ENCODE peak calls at places on chromosomes 12 and 14, in five cellular contexts. Y, E, L, O and H are unnamed samples.

GRCh38 chr12:22729431-22729830 is 104.5 kb downstream of the ETNK1 start:
- DNase-seq in Y (no peak), E (no peak), L (no peak), O (no peak), H (no peak)

GRCh38 chr12:82132390-82132789 is 225.8 kb downstream of the CCDC59 start:
- DNase-seq in Y (no peak), E (no peak), L (no peak), O (no peak), H (no peak)

GRCh38 chr14:95770777-95771176 is 56.9 kb upstream of the TCL1A start:
- DNase-seq in Y (no peak), E (no peak), L (no peak), O (no peak), H (no peak)

GRCh38 chr14:43665570-43666267 is 841.4 kb downstream of the FSCB start:
- DNase-seq in Y (no peak), E (no peak), L (no peak), O (no peak), H (no peak)

GRCh38 chr14:104438166-104438887 is 141.2 kb upstream of the C14orf180 start:
- DNase-seq in Y (no peak), E (no peak), L (no peak), O (peak; percentile 69), H (no peak)

GRCh38 chr12:20482680-20483079 is 114.3 kb downstream of the PDE3A start:
- DNase-seq in Y (no peak), E (peak; percentile 2), L (no peak), O (no peak), H (no peak)

GRCh38 chr12:34399631-34400422 is 377.5 kb downstream of the ALG10 start:
- DNase-seq in Y (no peak), E (no peak), L (peak; percentile 8), O (peak; percentile 53), H (peak; percentile 11)

GRCh38 chr12:131383741-131384543 is 326.9 kb upstream of the SFSWAP start:
- DNase-seq in Y (no peak), E (no peak), L (no peak), O (peak; percentile 73), H (no peak)

GRCh38 chr12:25328082-25328712 is 77.5 kb upstream of the KRAS start:
- DNase-seq in Y (no peak), E (peak; percentile 3), L (no peak), O (no peak), H (no peak)

GRCh38 chr12:14619731-14620501 is 52.2 kb upstream of the PLBD1 start:
- DNase-seq in Y (no peak), E (no peak), L (no peak), O (no peak), H (no peak)

GRCh38 chr14:33452982-33453381 is 497.9 kb downstream of the EGLN3 start:
- DNase-seq in Y (no peak), E (no peak), L (no peak), O (no peak), H (no peak)
- H3K4me3 ChIP-seq in Y (no peak overlapping the region), E (no peak overlapping the region), L (no peak overlapping the region), O (no peak overlapping the region), H (no peak overlapping the region)

GRCh38 chr12:32104572-32105355 is 1.9 kb upstream of the BICD1 start:
- DNase-seq in Y (no peak), E (no peak), L (no peak), O (no peak), H (no peak)

GRCh38 chr12:32108829-32109228 is 2.2 kb downstream of the BICD1 start:
- DNase-seq in Y (no peak), E (no peak), L (no peak), O (no peak), H (no peak)

GRCh38 chr12:32106153-32106516 is 512 bp upstream of the BICD1 start:
- DNase-seq in Y (no peak), E (no peak), L (no peak), O (no peak), H (no peak)

GRCh38 chr12:32107376-32108267 is 975 bp downstream of the BICD1 start:
- DNase-seq in Y (no peak), E (peak; percentile 11), L (no peak), O (no peak), H (no peak)

GRCh38 chr12:32106517-32107366 is at the start of gene BICD1:
- DNase-seq in Y (peak; percentile 84), E (peak; percentile 68), L (peak; percentile 94), O (peak; percentile 89), H (peak; percentile 88)
- TF ChIP-seq POLR2A in Y (peak; percentile 78), E (peak; percentile 67), L (peak; percentile 91), O (peak; percentile 36), H (peak; percentile 68)

GRCh38 chr12:1580526-1580925 is 13.9 kb downstream of the FBXL14 start:
- DNase-seq in Y (no peak), E (no peak), L (no peak), O (no peak), H (no peak)

GRCh38 chr12:1581973-1582708 is 12.2 kb downstream of the FBXL14 start:
- DNase-seq in Y (no peak), E (no peak), L (no peak), O (no peak), H (no peak)

GRCh38 chr12:1584326-1584725 is 10.1 kb downstream of the FBXL14 start:
- DNase-seq in Y (no peak), E (no peak), L (no peak), O (no peak), H (no peak)

GRCh38 chr12:1582709-1583050 is 11.7 kb downstream of the FBXL14 start:
- DNase-seq in Y (no peak), E (no peak), L (no peak), O (no peak), H (no peak)

DNA sequence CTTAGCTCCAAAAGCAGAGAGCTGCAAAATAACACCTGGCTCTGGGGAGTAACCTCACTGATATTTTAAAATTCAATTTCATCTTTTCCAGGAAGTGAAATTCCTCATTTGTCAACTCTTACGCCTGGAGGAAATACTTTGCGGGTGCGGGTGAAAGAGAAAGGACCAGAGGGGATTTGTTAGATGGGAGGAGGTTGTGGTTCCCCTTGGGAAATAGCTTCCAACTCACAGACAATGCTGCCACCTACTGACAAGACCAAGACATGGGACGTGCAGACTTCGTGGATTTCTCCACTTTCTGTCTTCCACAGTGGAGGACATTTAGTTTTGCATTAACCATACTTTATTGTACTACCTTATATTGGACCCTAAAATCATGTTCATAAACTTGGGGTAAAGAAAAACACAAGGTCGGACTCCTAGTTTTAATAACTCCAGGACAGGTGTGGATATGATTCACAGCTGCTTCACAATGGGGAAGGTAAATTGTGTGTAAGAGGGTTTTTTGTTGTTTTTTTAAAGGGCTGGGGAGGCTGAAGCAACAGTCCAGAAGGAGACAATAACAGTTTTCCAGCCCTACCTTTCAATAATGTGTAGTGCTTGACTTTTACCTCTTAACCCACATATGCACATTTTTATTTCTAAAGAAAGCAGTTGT is 10.8 kb downstream of the FBXL14 start:
- DNase-seq in Y (peak; percentile 76), E (peak; percentile 72), L (peak; percentile 59), O (no peak), H (peak; percentile 66)
- H3K4me3 ChIP-seq in Y (no peak overlapping the region), E (no peak overlapping the region), L (no peak overlapping the region), O (no peak overlapping the region), H (no peak overlapping the region)

GRCh38 chr14:20683896-20684661 is at the start of gene RNASE4:
- DNase-seq in Y (peak; percentile 93), E (peak; percentile 85), L (peak; percentile 91), O (peak; percentile 94), H (peak; percentile 89)
- TF ChIP-seq POLR2A in Y (peak; percentile 64), E (peak; percentile 89), L (peak; percentile 60), O (peak; percentile 51), H (peak; percentile 80)

GRCh38 chr12:114668905-114669304 is 15.1 kb downstream of the TBX3 start:
- DNase-seq in Y (no peak), E (peak; percentile 45), L (no peak), O (no peak), H (no peak)

GRCh38 chr12:114671664-114672476 is 12.1 kb downstream of the TBX3 start:
- DNase-seq in Y (no peak), E (no peak), L (peak; percentile 56), O (no peak), H (no peak)

GRCh38 chr12:114671321-114671663 is 12.7 kb downstream of the TBX3 start:
- DNase-seq in Y (no peak), E (no peak), L (no peak), O (no peak), H (no peak)

GRCh38 chr12:114669501-114670256 is 14.3 kb downstream of the TBX3 start:
- DNase-seq in Y (no peak), E (peak; percentile 42), L (peak; percentile 59), O (no peak), H (no peak)

GRCh38 chr12:114670257-114670955 is 13.6 kb downstream of the TBX3 start:
- DNase-seq in Y (no peak), E (no peak), L (no peak), O (no peak), H (no peak)
- H3K4me3 ChIP-seq in Y (no peak overlapping the region), E (peak overlapping the region; percentile 81), L (no peak overlapping the region), O (no peak overlapping the region), H (no peak overlapping the region)

DNA sequence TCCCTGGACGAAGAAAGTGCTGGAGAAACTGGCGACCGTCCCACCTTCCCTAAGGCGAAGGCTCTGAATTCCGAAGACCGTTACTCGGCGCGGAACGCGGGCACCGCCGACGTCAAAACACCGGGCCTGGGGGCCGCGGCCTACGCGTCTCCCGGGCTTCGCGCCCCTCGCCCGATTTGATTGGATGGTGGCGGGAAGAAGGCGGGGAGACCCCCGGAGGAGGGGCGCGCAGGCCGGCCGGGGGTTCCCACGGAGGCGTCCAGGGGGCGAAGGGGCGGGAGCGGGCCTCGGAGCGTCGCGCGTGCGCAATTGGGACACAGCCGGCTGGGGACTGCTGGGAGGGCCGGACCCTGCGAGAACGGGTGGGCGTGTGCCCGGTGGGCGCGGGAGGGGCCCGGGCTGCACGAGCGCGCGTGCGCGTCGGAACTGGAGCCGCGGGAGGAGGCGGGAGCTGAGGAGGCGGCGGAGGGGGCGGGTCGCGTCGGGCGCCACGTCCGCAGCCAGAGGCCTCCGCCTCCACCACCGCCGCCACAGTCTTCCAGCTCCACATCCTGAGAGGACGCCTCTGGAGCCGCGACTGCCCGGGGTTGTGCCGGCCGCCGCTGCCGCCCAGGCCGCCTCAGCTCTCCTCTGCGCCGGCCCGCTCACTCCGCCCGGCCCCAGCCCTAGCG is at the start of gene TMEM263:
- DNase-seq in Y (peak; percentile 86), E (peak; percentile 91), L (peak; percentile 98), O (peak; percentile 91), H (peak; percentile 96)
- TF ChIP-seq POLR2A in Y (peak; percentile 95), E (peak; percentile 81), L (peak; percentile 93), O (peak; percentile 90), H (peak; percentile 99)

GRCh38 chr12:8687846-8688601 is 9.8 kb upstream of the RIMKLB start:
- DNase-seq in Y (peak; percentile 44), E (no peak), L (peak; percentile 52), O (no peak), H (no peak)
- H3K4me3 ChIP-seq in Y (no peak overlapping the region), E (no peak overlapping the region), L (no peak overlapping the region), O (no peak overlapping the region), H (no peak overlapping the region)

DNA sequence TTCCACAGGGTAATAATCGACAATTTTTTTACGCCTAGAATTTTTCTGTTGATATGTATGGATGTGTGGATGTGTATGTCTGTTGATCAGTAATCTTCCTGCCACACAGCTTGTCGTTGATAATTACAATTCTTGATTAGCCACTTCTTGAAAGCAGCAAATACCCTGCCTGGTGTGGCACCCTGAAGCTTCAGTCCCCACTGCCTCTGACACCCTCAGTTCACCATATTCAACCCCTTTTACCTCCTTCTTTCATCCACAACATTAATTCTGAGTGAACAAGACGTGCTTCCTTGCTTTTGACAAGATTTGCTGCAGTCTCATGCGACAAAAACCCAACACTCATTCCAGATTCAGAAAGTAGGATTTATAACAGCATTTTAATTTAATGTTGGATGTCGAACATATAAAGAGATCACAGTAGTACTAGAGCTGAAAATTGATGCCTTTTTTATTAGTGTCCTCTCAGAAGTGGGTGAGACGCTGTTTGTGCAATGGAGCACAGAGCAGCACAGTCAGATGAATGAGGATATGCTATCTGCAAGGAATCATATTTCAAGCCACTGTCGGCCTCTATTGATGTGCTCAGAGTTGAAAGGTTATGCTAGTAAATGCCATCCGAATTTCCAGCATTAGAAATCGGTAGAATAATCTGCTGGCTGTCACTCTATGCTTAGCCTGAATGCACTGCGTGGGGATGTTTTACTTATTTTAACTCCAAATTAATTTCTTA is 383.7 kb downstream of the EGLN3 start:
- DNase-seq in Y (no peak), E (peak; percentile 76), L (no peak), O (no peak), H (no peak)
- TF ChIP-seq POLR2A in Y (no peak), E (no peak), L (no peak), O (no peak), H (no peak)